ENCODE peak calls at places on chromosomes 13 and 19, in six cellular contexts. X, N, S, I, E and V are unnamed samples.

GRCh38 chr13:51243832-51244231 is 21.6 kb downstream of the FAM124A start:
- DNase-seq in N (no peak), I (no peak), S (no peak), E (no peak), X (no peak), V (peak; percentile 92)

GRCh38 chr13:46577656-46578589 is 25.0 kb downstream of the LRCH1 start:
- DNase-seq in X (no peak), N (no peak), E (no peak), I (peak; percentile 18), S (no peak), V (no peak)

GRCh38 chr13:69374036-69374435 is 733.6 kb upstream of the ATXN8OS start:
- DNase-seq in N (no peak), E (no peak), S (no peak), X (no peak), I (no peak), V (no peak)

GRCh38 chr19:16587031-16588023 is 15.1 kb upstream of the SLC35E1 start:
- DNase-seq in S (peak; percentile 40), E (peak; percentile 69), X (peak; percentile 66), I (peak; percentile 65), N (peak; percentile 57), V (peak; percentile 51)

GRCh38 chr19:13037161-13037560 is 41.9 kb downstream of the NFIX start:
- DNase-seq in I (peak; percentile 95), S (no peak), X (peak; percentile 29), N (no peak), E (no peak), V (no peak)

GRCh38 chr19:53980553-53981407 is 10.7 kb upstream of the CACNG6 start:
- DNase-seq in E (no peak), S (no peak), I (peak; percentile 75), X (no peak), N (no peak), V (no peak)

GRCh38 chr13:59750860-59751259 is 412.9 kb downstream of the DIAPH3 start:
- DNase-seq in N (no peak), S (no peak), E (no peak), X (no peak), I (no peak), V (no peak)

GRCh38 chr19:15154002-15154612 is 46.7 kb downstream of the NOTCH3 start:
- DNase-seq in X (peak; percentile 46), N (peak; percentile 19), E (no peak), I (peak; percentile 62), S (no peak), V (no peak)

GRCh38 chr13:109274188-109274821 is 512.1 kb downstream of the IRS2 start:
- DNase-seq in S (no peak), I (peak; percentile 94), X (no peak), N (no peak), E (no peak), V (peak; percentile 17)

GRCh38 chr13:112947796-112948195 is 21.2 kb upstream of the MCF2L start:
- DNase-seq in X (no peak), E (no peak), S (no peak), N (no peak), I (no peak), V (peak; percentile 51)

GRCh38 chr13:111939285-111940278 is 127.4 kb upstream of the SOX1 start:
- DNase-seq in I (no peak), N (no peak), X (no peak), E (no peak), S (no peak), V (no peak)

GRCh38 chr13:79492313-79492798 is 11.4 kb downstream of the NDFIP2 start:
- DNase-seq in X (no peak), I (peak; percentile 40), S (no peak), N (no peak), E (peak; percentile 1), V (peak; percentile 76)

GRCh38 chr13:40430234-40430633 is 236.2 kb downstream of the FOXO1 start:
- DNase-seq in N (no peak), X (no peak), E (no peak), I (no peak), S (no peak), V (no peak)

GRCh38 chr19:58492265-58492664 is 16.1 kb downstream of the ZNF446 start:
- DNase-seq in S (no peak), N (no peak), I (no peak), E (no peak), X (no peak), V (no peak)

GRCh38 chr13:41811588-41812021 is 149.3 kb downstream of the VWA8 start:
- DNase-seq in I (no peak), S (no peak), N (peak; percentile 6), E (no peak), X (no peak), V (no peak)

GRCh38 chr19:16224266-16225045 is 26.7 kb downstream of the AP1M1 start:
- DNase-seq in E (no peak), X (no peak), N (no peak), I (no peak), S (no peak), V (no peak)